ENCODE peak calls at places on chromosome X, in four cellular contexts. One of them, this sample, is unnamed.

GRCh38 chrX:112631892-112632291 is 47.8 kb downstream of the LHFPL1 start:
- DNase-seq in K562: no peak
- DNase-seq in GM12878: no peak
- DNase-seq in HepG2: no peak
- DNase-seq in this sample: no peak

GRCh38 chrX:147226801-147227200 is 412.3 kb upstream of the CXorf51A start:
- DNase-seq in GM12878: no peak
- DNase-seq in K562: no peak
- DNase-seq in HepG2: no peak
- DNase-seq in this sample: no peak

GRCh38 chrX:107602694-107603239 is 25.5 kb upstream of the PRPS1 start:
- DNase-seq in HepG2: no peak
- DNase-seq in K562: no peak
- DNase-seq in GM12878: no peak
- DNase-seq in this sample: no peak

GRCh38 chrX:103396186-103396585 is 19.8 kb downstream of the BEX3 start:
- DNase-seq in GM12878: no peak
- DNase-seq in HepG2: no peak
- DNase-seq in K562: no peak
- DNase-seq in this sample: no peak

GRCh38 chrX:22090181-22090580 is 58.1 kb downstream of the PHEX start:
- DNase-seq in HepG2: no peak
- DNase-seq in GM12878: no peak
- DNase-seq in K562: no peak
- DNase-seq in this sample: no peak

GRCh38 chrX:9604111-9604907 is 139.5 kb downstream of the TBL1X start:
- DNase-seq in HepG2: no peak
- DNase-seq in K562: no peak
- DNase-seq in GM12878: no peak
- DNase-seq in this sample: no peak

GRCh38 chrX:153884136-153885076 is 1.6 kb downstream of the L1CAM start:
- DNase-seq in HepG2: no peak
- DNase-seq in GM12878: no peak
- DNase-seq in K562: no peak
- DNase-seq in this sample: no peak

GRCh38 chrX:103688949-103689348 is 2.5 kb upstream of the MORF4L2 start:
- DNase-seq in GM12878: no peak
- DNase-seq in HepG2: peak
- DNase-seq in K562: peak
- DNase-seq in this sample: peak

GRCh38 chrX:12137982-12138365 is 299 bp upstream of the FRMPD4 start:
- DNase-seq in GM12878: no peak
- DNase-seq in K562: no peak
- DNase-seq in HepG2: no peak
- DNase-seq in this sample: no peak

GRCh38 chrX:71095555-71095970 is at the start of gene FOXO4:
- DNase-seq in K562: peak
- DNase-seq in GM12878: no peak
- DNase-seq in HepG2: peak
- DNase-seq in this sample: peak

GRCh38 chrX:153649178-153649914 is 2.3 kb downstream of the DUSP9 start:
- DNase-seq in HepG2: peak
- DNase-seq in K562: peak
- DNase-seq in GM12878: no peak
- DNase-seq in this sample: peak

GRCh38 chrX:12672362-12673106 is 118.7 kb upstream of the PRPS2 start:
- DNase-seq in GM12878: no peak
- DNase-seq in K562: no peak
- DNase-seq in HepG2: no peak
- DNase-seq in this sample: no peak

GRCh38 chrX:139203681-139204575 is 326.6 kb upstream of the F9 start:
- DNase-seq in K562: peak
- DNase-seq in HepG2: no peak
- DNase-seq in GM12878: no peak
- DNase-seq in this sample: peak

GRCh38 chrX:151792505-151792904 is 58.0 kb downstream of the CNGA2 start:
- DNase-seq in GM12878: no peak
- DNase-seq in K562: no peak
- DNase-seq in HepG2: no peak
- DNase-seq in this sample: no peak

GRCh38 chrX:70969635-70970481 is 39.0 kb upstream of the SLC7A3 start:
- DNase-seq in K562: peak
- DNase-seq in HepG2: no peak
- DNase-seq in GM12878: no peak
- DNase-seq in this sample: no peak

GRCh38 chrX:38664285-38664684 is 102.9 kb downstream of the TSPAN7 start:
- DNase-seq in K562: peak
- DNase-seq in GM12878: no peak
- DNase-seq in HepG2: peak
- DNase-seq in this sample: peak

GRCh38 chrX:78104447-78105176 is 564 bp downstream of the PGK1 start:
- DNase-seq in HepG2: peak
- DNase-seq in K562: peak
- DNase-seq in GM12878: no peak
- DNase-seq in this sample: peak
- TF ChIP-seq FOXM1 in HepG2: no peak
- TF ChIP-seq FOXM1 in K562: no peak
- TF ChIP-seq FOXM1 in GM12878: no peak
- TF ChIP-seq FOXM1 in this sample: peak

DNA sequence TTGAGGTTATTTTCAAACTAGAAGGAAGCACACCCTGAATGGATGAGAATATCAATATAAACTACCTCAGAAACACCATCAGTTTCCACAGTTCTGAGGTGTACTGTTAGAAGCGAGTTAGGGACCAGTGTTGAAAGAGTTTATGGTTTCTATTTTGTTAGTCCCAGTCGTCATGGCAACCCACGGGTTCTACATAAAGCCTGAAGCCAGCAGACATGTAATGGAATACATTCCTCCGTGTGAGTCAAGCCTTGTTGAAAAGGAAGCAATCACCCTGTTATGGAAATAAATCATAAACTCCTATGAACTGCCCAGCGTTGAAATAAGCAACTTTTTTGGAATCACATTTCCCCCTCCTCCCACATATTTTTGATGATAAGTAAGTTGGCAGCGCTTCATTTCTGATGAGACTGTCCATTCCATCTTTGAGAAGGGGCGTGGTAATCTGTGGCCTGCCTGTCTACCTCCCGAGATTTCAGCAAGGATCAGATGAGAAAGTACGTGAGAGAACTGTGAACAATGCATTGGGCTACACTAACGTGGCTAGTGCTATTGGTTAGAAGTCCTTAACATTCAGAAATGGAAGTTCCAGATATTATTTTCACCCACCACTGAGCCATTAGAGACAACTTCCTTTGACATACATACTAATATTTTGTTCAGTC is 40.4 kb upstream of the PDHA1 start:
- DNase-seq in K562: no peak
- DNase-seq in GM12878: no peak
- DNase-seq in HepG2: no peak
- DNase-seq in this sample: no peak
- TF ChIP-seq SP1 in K562: no peak
- TF ChIP-seq SP1 in GM12878: no peak
- TF ChIP-seq SP1 in HepG2: no peak
- TF ChIP-seq SP1 in this sample: no peak

GRCh38 chrX:136767104-136767941 is 13.4 kb downstream of the ARHGEF6 start:
- DNase-seq in HepG2: peak
- DNase-seq in GM12878: no peak
- DNase-seq in K562: peak
- DNase-seq in this sample: peak
- TF ChIP-seq FOXM1 in HepG2: no peak
- TF ChIP-seq FOXM1 in GM12878: no peak
- TF ChIP-seq FOXM1 in K562: no peak
- TF ChIP-seq FOXM1 in this sample: no peak

GRCh38 chrX:115616943-115617563 is 56.1 kb downstream of the PLS3 start:
- DNase-seq in K562: no peak
- DNase-seq in HepG2: no peak
- DNase-seq in GM12878: peak
- DNase-seq in this sample: no peak
- TF ChIP-seq SP1 in K562: no peak
- TF ChIP-seq SP1 in HepG2: no peak
- TF ChIP-seq SP1 in GM12878: no peak
- TF ChIP-seq SP1 in this sample: no peak

GRCh38 chrX:40423299-40423698 is 157.5 kb upstream of the ATP6AP2 start:
- DNase-seq in K562: no peak
- DNase-seq in GM12878: no peak
- DNase-seq in HepG2: no peak
- DNase-seq in this sample: no peak
- TF ChIP-seq FOXM1 in K562: no peak
- TF ChIP-seq FOXM1 in GM12878: no peak
- TF ChIP-seq FOXM1 in HepG2: no peak
- TF ChIP-seq FOXM1 in this sample: no peak

This sample was measured in HEK293T.